ENCODE peak calls at places on chromosomes 2 and 18, in seven cellular contexts. Q is lower leg skin; Y is activated CD8-positive, alpha-beta memory T cell treated with anti-CD3 and anti-CD28 coated beads for 4 hours; K is right cardiac atrium; Z is KG1; G is HTR-8/SVneo; W is anterior cingulate cortex. R is an unnamed sample.

GRCh38 chr2:178418426-178418825 is 32.5 kb downstream of the PRKRA start:
- DNase-seq in K (no peak), Q (no peak), W (no peak), Z (no peak), G (no peak), Y (no peak), R (no peak)

GRCh38 chr18:44149706-44150105 is 531.0 kb upstream of the SETBP1 start:
- DNase-seq in Z (no peak), Y (no peak), W (no peak), Q (no peak), G (no peak), K (no peak), R (no peak)

GRCh38 chr2:191933307-191934105 is 86.6 kb upstream of the CAVIN2 start:
- DNase-seq in Z (no peak), K (no peak), Y (no peak), Q (no peak), W (no peak), G (no peak), R (no peak)

GRCh38 chr18:59910967-59911366 is 11.2 kb downstream of the PMAIP1 start:
- DNase-seq in W (no peak), Z (no peak), Q (no peak), Y (no peak), K (no peak), G (no peak), R (no peak)

GRCh38 chr2:12617366-12617765 is 99.4 kb upstream of the TRIB2 start:
- DNase-seq in Y (no peak), G (no peak), Z (no peak), W (no peak), K (no peak), Q (no peak), R (no peak)

GRCh38 chr18:46010050-46010449 is 42.9 kb upstream of the EPG5 start:
- DNase-seq in Q (no peak), Z (no peak), K (no peak), G (no peak), W (no peak), Y (no peak), R (no peak)

GRCh38 chr2:71453404-71454220 is at the start of gene DYSF:
- DNase-seq in G (no peak), Z (no peak), W (peak), Y (no peak), K (peak), Q (no peak), R (no peak)

GRCh38 chr2:188811522-188811921 is 162.7 kb upstream of the COL3A1 start:
- DNase-seq in Y (no peak), W (no peak), K (no peak), Z (no peak), G (no peak), Q (no peak), R (no peak)

GRCh38 chr2:110114801-110115200 is 821 bp downstream of the MALL start:
- DNase-seq in Q (no peak), K (no peak), W (no peak), Y (no peak), G (no peak), Z (no peak), R (no peak)

GRCh38 chr2:144111443-144111842 is 408.5 kb downstream of the ZEB2 start:
- DNase-seq in K (no peak), Y (no peak), Q (no peak), W (no peak), Z (no peak), G (peak), R (no peak)

GRCh38 chr2:171412571-171412970 is 21.2 kb downstream of the METTL8 start:
- DNase-seq in G (no peak), Y (no peak), K (no peak), Z (no peak), Q (no peak), W (no peak), R (no peak)

GRCh38 chr2:120029672-120030640 is 17.1 kb downstream of the EPB41L5 start:
- DNase-seq in Y (no peak), W (no peak), Z (no peak), Q (no peak), G (no peak), K (no peak), R (no peak)

GRCh38 chr2:217797170-217797569 is 205.6 kb downstream of the TNS1 start:
- DNase-seq in Y (no peak), K (no peak), Z (no peak), Q (peak), W (no peak), G (no peak), R (no peak)

GRCh38 chr2:69119541-69119940 is 106.6 kb downstream of the ANTXR1 start:
- DNase-seq in W (no peak), Y (no peak), G (no peak), K (no peak), Z (no peak), Q (no peak), R (no peak)

GRCh38 chr2:42957109-42958035 is 165.0 kb upstream of the HAAO start:
- DNase-seq in K (no peak), Y (no peak), Z (no peak), W (no peak), G (no peak), Q (no peak), R (no peak)

GRCh38 chr2:21627938-21628337 is 504.2 kb downstream of the TDRD15 start:
- DNase-seq in Z (no peak), K (no peak), Y (no peak), Q (no peak), W (no peak), G (no peak), R (no peak)

GRCh38 chr2:74735009-74735408 is 81.0 kb downstream of the SEMA4F start:
- DNase-seq in K (no peak), Z (no peak), Y (no peak), W (no peak), Q (no peak), G (no peak), R (no peak)

GRCh38 chr2:85053802-85054201 is 79.4 kb upstream of the TCF7L1 start:
- DNase-seq in K (no peak), Z (no peak), G (peak), W (peak), Y (no peak), Q (no peak), R (no peak)

GRCh38 chr2:174059178-174059874 is 94.2 kb upstream of the SP3 start:
- DNase-seq in G (no peak), Z (peak), W (no peak), Y (no peak), Q (no peak), K (no peak), R (no peak)

GRCh38 chr18:47992266-47992665 is 61.8 kb upstream of the SMAD2 start:
- DNase-seq in Z (no peak), Q (no peak), G (no peak), K (no peak), Y (no peak), W (no peak), R (no peak)

R was measured in GM19239.